ENCODE peak calls at places on chromosomes 2 and 18, in four cellular contexts. One of them, this sample, is unnamed.

GRCh38 chr2:101048756-101049155 is 46.7 kb downstream of the RPL31 start:
- DNase-seq in mesenteric fat pad: no peak
- DNase-seq in CD14-positive monocyte: no peak
- DNase-seq in GM04504: no peak
- DNase-seq in this sample: no peak

GRCh38 chr2:226118471-226119429 is 680.9 kb downstream of the IRS1 start:
- DNase-seq in mesenteric fat pad: no peak
- DNase-seq in GM04504: peak
- DNase-seq in CD14-positive monocyte: peak
- DNase-seq in this sample: no peak

GRCh38 chr2:215447673-215448081 is 11.8 kb upstream of the FN1 start:
- DNase-seq in mesenteric fat pad: no peak
- DNase-seq in GM04504: no peak
- DNase-seq in CD14-positive monocyte: no peak
- DNase-seq in this sample: no peak

GRCh38 chr2:182821172-182821571 is 45.3 kb downstream of the FRZB start:
- DNase-seq in mesenteric fat pad: no peak
- DNase-seq in CD14-positive monocyte: no peak
- DNase-seq in GM04504: no peak
- DNase-seq in this sample: no peak

GRCh38 chr2:202152104-202152771 is 79.2 kb downstream of the KIAA2012 start:
- DNase-seq in CD14-positive monocyte: no peak
- DNase-seq in mesenteric fat pad: no peak
- DNase-seq in GM04504: no peak
- DNase-seq in this sample: no peak

GRCh38 chr2:105870858-105871257 is 126.1 kb downstream of the NCK2 start:
- DNase-seq in GM04504: no peak
- DNase-seq in mesenteric fat pad: peak
- DNase-seq in CD14-positive monocyte: no peak
- DNase-seq in this sample: no peak

GRCh38 chr2:64562148-64562784 is 38.1 kb downstream of the AFTPH start:
- DNase-seq in CD14-positive monocyte: no peak
- DNase-seq in mesenteric fat pad: no peak
- DNase-seq in GM04504: no peak
- DNase-seq in this sample: no peak

GRCh38 chr2:43333656-43334144 is 107.3 kb upstream of the ZFP36L2 start:
- DNase-seq in mesenteric fat pad: no peak
- DNase-seq in CD14-positive monocyte: no peak
- DNase-seq in GM04504: peak
- DNase-seq in this sample: no peak

GRCh38 chr18:62897153-62897552 is 181.8 kb downstream of the PHLPP1 start:
- DNase-seq in GM04504: no peak
- DNase-seq in CD14-positive monocyte: no peak
- DNase-seq in mesenteric fat pad: no peak
- DNase-seq in this sample: no peak

GRCh38 chr18:46152808-46153617 is 48.8 kb downstream of the HAUS1 start:
- DNase-seq in CD14-positive monocyte: no peak
- DNase-seq in mesenteric fat pad: no peak
- DNase-seq in GM04504: no peak
- DNase-seq in this sample: no peak

GRCh38 chr2:145644820-145645302 is 1124.9 kb upstream of the ZEB2 start:
- DNase-seq in CD14-positive monocyte: no peak
- DNase-seq in GM04504: no peak
- DNase-seq in mesenteric fat pad: no peak
- DNase-seq in this sample: no peak

GRCh38 chr2:234500394-234501006 is 3.6 kb upstream of the ARL4C start:
- DNase-seq in mesenteric fat pad: no peak
- DNase-seq in GM04504: no peak
- DNase-seq in CD14-positive monocyte: peak
- DNase-seq in this sample: no peak

GRCh38 chr2:168456526-168457176 is 579 bp downstream of the CERS6 start:
- DNase-seq in GM04504: no peak
- DNase-seq in CD14-positive monocyte: no peak
- DNase-seq in mesenteric fat pad: no peak
- DNase-seq in this sample: no peak

GRCh38 chr2:64311948-64312621 is 141.9 kb upstream of the LGALSL start:
- DNase-seq in mesenteric fat pad: no peak
- DNase-seq in CD14-positive monocyte: peak
- DNase-seq in GM04504: peak
- DNase-seq in this sample: no peak

GRCh38 chr2:237967463-237967871 is 653 bp downstream of the UBE2F start:
- DNase-seq in CD14-positive monocyte: no peak
- DNase-seq in mesenteric fat pad: peak
- DNase-seq in GM04504: no peak
- DNase-seq in this sample: no peak

GRCh38 chr2:154570501-154570900 is 128.0 kb upstream of the KCNJ3 start:
- DNase-seq in GM04504: no peak
- DNase-seq in mesenteric fat pad: no peak
- DNase-seq in CD14-positive monocyte: no peak
- DNase-seq in this sample: no peak

GRCh38 chr2:191866195-191866594 is 19.3 kb upstream of the CAVIN2 start:
- DNase-seq in GM04504: no peak
- DNase-seq in mesenteric fat pad: no peak
- DNase-seq in CD14-positive monocyte: no peak
- DNase-seq in this sample: no peak

GRCh38 chr2:26017464-26018183 is 16.3 kb upstream of the RAB10 start:
- DNase-seq in GM04504: no peak
- DNase-seq in mesenteric fat pad: no peak
- DNase-seq in CD14-positive monocyte: no peak
- DNase-seq in this sample: no peak

GRCh38 chr18:45733535-45733934 is 9.6 kb downstream of the SLC14A1 start:
- DNase-seq in CD14-positive monocyte: no peak
- DNase-seq in GM04504: no peak
- DNase-seq in mesenteric fat pad: no peak
- DNase-seq in this sample: no peak

GRCh38 chr2:189217546-189217945 is 38.0 kb upstream of the COL5A2 start:
- DNase-seq in CD14-positive monocyte: no peak
- DNase-seq in mesenteric fat pad: no peak
- DNase-seq in GM04504: no peak
- DNase-seq in this sample: no peak

This sample was measured in osteocyte.